ENCODE peak calls at places on chromosomes 5 and 9, in four cellular contexts. E, X, V and B are unnamed samples.

GRCh38 chr5:69485471-69485870 is 7.1 kb upstream of the OCLN start:
- DNase-seq in X (no peak), V (no peak), E (no peak), B (no peak)

GRCh38 chr5:163407034-163407652 is 30.3 kb upstream of the CCNG1 start:
- DNase-seq in E (no peak), V (no peak), X (no peak), B (no peak)

GRCh38 chr9:35954942-35955546 is 2.9 kb downstream of the OR2S2 start:
- DNase-seq in E (peak; percentile 30), V (peak; percentile 87), X (peak; percentile 67), B (peak; percentile 21)

GRCh38 chr9:131411719-131412681 is 18.1 kb downstream of the PRRC2B start:
- DNase-seq in X (no peak), V (no peak), E (no peak), B (no peak)

GRCh38 chr5:78518365-78519197 is 130.0 kb downstream of the LHFPL2 start:
- DNase-seq in V (peak; percentile 44), E (no peak), X (no peak), B (no peak)

GRCh38 chr9:82970359-82970758 is 92.6 kb downstream of the RASEF start:
- DNase-seq in E (no peak), V (no peak), X (no peak), B (no peak)

GRCh38 chr9:16119261-16119660 is 566.4 kb downstream of the CCDC171 start:
- DNase-seq in E (no peak), X (no peak), V (no peak), B (no peak)

GRCh38 chr5:147887026-147887627 is 8.6 kb downstream of the SCGB3A2 start:
- DNase-seq in X (peak; percentile 12), E (no peak), V (peak; percentile 63), B (peak; percentile 25)

GRCh38 chr9:81430727-81431126 is 258.6 kb downstream of the TLE1 start:
- DNase-seq in X (no peak), E (no peak), V (no peak), B (no peak)

GRCh38 chr9:95836072-95836471 is 39.4 kb upstream of the ERCC6L2 start:
- DNase-seq in X (no peak), V (no peak), E (no peak), B (no peak)

GRCh38 chr5:56648460-56649034 is 166.8 kb upstream of the MAP3K1 start:
- DNase-seq in E (no peak), X (no peak), V (no peak), B (no peak)

GRCh38 chr9:33159760-33160127 is 7.4 kb downstream of the B4GALT1 start:
- DNase-seq in V (no peak), X (no peak), E (no peak), B (peak; percentile 83)

GRCh38 chr5:57700072-57700471 is 217.5 kb upstream of the ACTBL2 start:
- DNase-seq in V (no peak), X (no peak), E (no peak), B (no peak)

GRCh38 chr9:91515074-91515687 is 91.5 kb upstream of the NFIL3 start:
- DNase-seq in E (peak; percentile 20), V (peak; percentile 13), X (no peak), B (no peak)

GRCh38 chr9:8855046-8855445 is 1055.5 kb upstream of the DMAC1 start:
- DNase-seq in E (no peak), X (no peak), V (peak; percentile 47), B (no peak)

GRCh38 chr5:7872517-7873149 is 3.7 kb downstream of the MTRR start:
- DNase-seq in X (no peak), V (no peak), E (no peak), B (no peak)

GRCh38 chr9:90835206-90835605 is 33.6 kb downstream of the SYK start:
- DNase-seq in V (no peak), E (no peak), X (no peak), B (no peak)

GRCh38 chr9:83544002-83544698 is 5.9 kb upstream of the FRMD3 start:
- DNase-seq in V (peak; percentile 88), E (peak; percentile 20), X (peak; percentile 42), B (peak; percentile 52)

GRCh38 chr5:10595305-10595677 is 31.4 kb downstream of the ANKRD33B start:
- DNase-seq in E (no peak), V (no peak), X (no peak), B (no peak)

GRCh38 chr9:38671372-38671731 is 48.6 kb downstream of the FAM240B start:
- DNase-seq in X (no peak), V (no peak), E (no peak), B (no peak)

GRCh38 chr9:129471201-129472019 is 149.5 kb downstream of the C9orf50 start:
- DNase-seq in E (no peak), X (no peak), V (no peak), B (no peak)

GRCh38 chr9:2622361-2623045 is 916 bp downstream of the VLDLR start:
- DNase-seq in E (no peak), X (no peak), V (peak; percentile 52), B (no peak)

GRCh38 chr9:12818431-12819000 is 43.7 kb downstream of the LURAP1L start:
- DNase-seq in V (peak; percentile 5), X (no peak), E (no peak), B (no peak)

GRCh38 chr9:85483214-85483613 is 258.5 kb downstream of the AGTPBP1 start:
- DNase-seq in X (peak; percentile 18), V (peak; percentile 29), E (no peak), B (no peak)

GRCh38 chr9:133874061-133874638 is 118.0 kb downstream of the VAV2 start:
- DNase-seq in V (no peak), X (peak; percentile 73), E (no peak), B (no peak)

GRCh38 chr9:18463991-18464390 is 10.0 kb upstream of the ADAMTSL1 start:
- DNase-seq in X (no peak), E (no peak), V (no peak), B (no peak)

GRCh38 chr5:139246394-139246793 is 47.1 kb upstream of the MATR3 start:
- DNase-seq in V (peak; percentile 33), X (no peak), E (peak; percentile 52), B (peak; percentile 50)

GRCh38 chr5:130333089-130333488 is 428.8 kb downstream of the CHSY3 start:
- DNase-seq in X (peak; percentile 8), E (no peak), V (no peak), B (no peak)

GRCh38 chr9:124486778-124487490 is 20.3 kb downstream of the NR5A1 start:
- DNase-seq in V (no peak), E (no peak), X (no peak), B (no peak)
- H3K27me3 ChIP-seq in V (peaks cover 11% of the 10 kb centered on the region), E (peaks cover 33% of the 10 kb centered on the region), X (no peaks in the 10 kb centered on the region), B (no peaks in the 10 kb centered on the region)

GRCh38 chr5:93246093-93246855 is 334.7 kb downstream of the NR2F1-AS1 start:
- DNase-seq in V (peak; percentile 34), E (no peak), X (no peak), B (no peak)
- TF ChIP-seq REST in V (no peak), E (no peak), X (peak; percentile 22), B (no peak)

DNA sequence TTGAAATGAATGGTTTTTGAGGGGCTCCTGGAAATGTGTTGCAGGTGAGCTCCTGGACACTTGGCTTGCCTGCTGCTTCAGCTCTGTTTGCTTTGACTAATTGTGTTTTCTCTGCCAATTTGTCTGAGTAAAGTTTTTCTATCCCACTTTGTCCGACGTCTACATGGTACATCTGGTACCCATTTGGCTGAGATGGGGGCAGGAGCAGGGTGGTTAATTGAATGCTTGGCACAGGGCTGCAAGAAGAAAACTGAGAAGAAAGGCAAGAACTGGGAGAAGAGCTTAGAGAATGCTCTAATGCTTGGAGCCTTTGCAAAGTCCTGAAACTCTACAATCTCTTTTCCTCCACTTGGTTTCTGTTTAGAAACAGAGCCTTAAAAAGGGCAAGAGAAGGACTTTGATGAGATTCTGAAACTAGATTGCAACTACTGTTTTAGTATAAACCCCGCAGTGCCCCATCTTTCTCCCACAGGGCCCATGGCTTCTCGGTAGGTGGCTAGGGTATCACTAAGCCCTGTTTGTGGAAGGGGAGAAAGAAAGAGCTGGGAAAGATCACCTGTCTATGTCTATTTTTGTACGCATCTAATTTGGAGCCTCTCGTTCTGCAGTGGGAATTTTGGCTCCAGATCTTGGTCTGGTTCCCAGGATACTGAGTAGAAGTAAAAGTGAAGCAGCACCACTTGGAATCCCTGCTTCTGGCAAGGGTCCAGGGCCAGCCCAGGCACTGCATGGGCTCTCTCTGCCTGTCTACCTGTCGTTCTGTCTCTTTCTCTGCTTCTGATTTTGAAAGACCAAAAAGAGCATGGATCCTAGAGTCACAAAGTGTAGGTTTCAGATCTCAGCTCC is 214.4 kb downstream of the SEMA6A start:
- DNase-seq in V (no peak), E (no peak), X (no peak), B (no peak)
- TF ChIP-seq POLR2AphosphoS5 in V (no peak), E (no peak), X (no peak), B (no peak)

DNA sequence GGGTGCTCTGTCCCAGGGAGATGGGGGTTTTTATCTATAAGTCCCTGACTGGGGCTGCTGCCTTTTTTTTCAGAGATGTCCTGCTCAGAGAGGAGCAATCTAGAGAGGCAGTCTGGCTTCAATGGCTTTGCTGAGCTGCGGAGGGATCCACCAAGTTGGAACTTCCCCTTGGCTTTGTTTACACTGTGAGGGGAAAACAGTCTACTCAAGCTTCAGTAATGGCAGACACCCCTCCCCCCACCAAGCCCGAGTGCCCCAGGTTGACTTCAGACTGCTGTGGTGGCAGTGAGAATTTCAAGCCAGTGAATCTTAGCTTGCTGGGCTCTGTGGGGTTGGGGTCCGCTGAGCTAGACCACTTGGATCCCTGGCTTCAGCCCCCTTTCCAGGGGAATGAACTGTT is 375.8 kb downstream of the RAB3C start:
- DNase-seq in X (no peak), V (peak; percentile 31), E (no peak), B (no peak)
- H3K27me3 ChIP-seq in X (no peaks in the 10 kb centered on the region), V (peaks cover 5% of the 10 kb centered on the region), E (no peaks in the 10 kb centered on the region), B (no peaks in the 10 kb centered on the region)